ENCODE peak calls at places on chromosomes 7 and 10, in ten cellular contexts. X is choroid plexus epithelial cell; Q is foreskin fibroblast; J is CD4-positive, alpha-beta T cell; I is tibial artery; A is nephron progenitor cell; S is K562; H is astrocyte; W is thoracic aorta; R is neural progenitor cell. V is an unnamed sample.

GRCh38 chr7:125358551-125359167 is 429.0 kb upstream of the POT1 start:
- DNase-seq in X (peak), Q (no peak), J (no peak), I (no peak), A (no peak), S (no peak), H (no peak), W (no peak), R (no peak), V (no peak)

GRCh38 chr7:91397612-91398011 is 133.4 kb downstream of the FZD1 start:
- DNase-seq in X (no peak), Q (no peak), J (no peak), I (no peak), A (no peak), S (no peak), H (no peak), W (no peak), R (no peak), V (no peak)

GRCh38 chr7:133331861-133332260 is 79.0 kb downstream of the EXOC4 start:
- DNase-seq in X (peak), Q (no peak), J (no peak), I (no peak), A (no peak), S (no peak), H (peak), W (no peak), R (no peak), V (no peak)

GRCh38 chr7:30252885-30253795 is 31.3 kb upstream of the ZNRF2 start:
- DNase-seq in X (peak), Q (no peak), J (no peak), I (peak), A (no peak), S (no peak), H (peak), W (peak), R (no peak), V (no peak)

GRCh38 chr7:120949393-120949799 is 1.2 kb upstream of the ING3 start:
- DNase-seq in X (no peak), Q (no peak), J (no peak), I (no peak), A (no peak), S (no peak), H (no peak), W (no peak), R (no peak), V (no peak)

GRCh38 chr10:26438534-26439269 is 561 bp downstream of the APBB1IP start:
- DNase-seq in X (no peak), Q (no peak), J (peak), I (peak), A (peak), S (no peak), H (peak), W (no peak), R (peak), V (peak)

GRCh38 chr7:6268909-6269306 is 3.5 kb downstream of the CYTH3 start:
- DNase-seq in X (no peak), Q (no peak), J (no peak), I (no peak), A (no peak), S (no peak), H (no peak), W (no peak), R (no peak), V (no peak)

GRCh38 chr10:85658518-85658917 is 708.1 kb downstream of the GRID1 start:
- DNase-seq in X (no peak), Q (no peak), J (no peak), I (no peak), A (no peak), S (no peak), H (no peak), W (no peak), R (no peak), V (no peak)

GRCh38 chr10:127033116-127033515 is 127.9 kb downstream of the DOCK1 start:
- DNase-seq in X (no peak), Q (no peak), J (no peak), I (no peak), A (no peak), S (no peak), H (no peak), W (no peak), R (no peak), V (no peak)

GRCh38 chr7:84136336-84136735 is 58.3 kb downstream of the SEMA3A start:
- DNase-seq in X (peak), Q (no peak), J (no peak), I (no peak), A (no peak), S (no peak), H (no peak), W (no peak), R (no peak), V (no peak)

GRCh38 chr7:71705901-71706300 is 574.0 kb downstream of the GALNT17 start:
- DNase-seq in X (no peak), Q (no peak), J (no peak), I (no peak), A (no peak), S (no peak), H (no peak), W (no peak), R (no peak), V (no peak)

GRCh38 chr10:1882728-1883127 is 145.4 kb upstream of the ADARB2 start:
- DNase-seq in X (no peak), Q (no peak), J (no peak), I (no peak), A (no peak), S (no peak), H (no peak), W (no peak), R (no peak), V (no peak)

GRCh38 chr10:61683319-61683718 is 20.6 kb downstream of the CABCOCO1 start:
- DNase-seq in X (no peak), Q (no peak), J (no peak), I (no peak), A (no peak), S (no peak), H (no peak), W (no peak), R (no peak), V (no peak)

GRCh38 chr7:117111532-117111931 is 158.2 kb downstream of the ST7 start:
- DNase-seq in X (no peak), Q (no peak), J (no peak), I (no peak), A (no peak), S (no peak), H (no peak), W (no peak), R (no peak), V (no peak)

GRCh38 chr7:120272896-120273475 is at the start of gene KCND2:
- DNase-seq in X (no peak), Q (peak), J (no peak), I (no peak), A (peak), S (no peak), H (no peak), W (no peak), R (peak), V (peak)

GRCh38 chr7:45430397-45430796 is 143.8 kb upstream of the ADCY1 start:
- DNase-seq in X (no peak), Q (no peak), J (no peak), I (no peak), A (no peak), S (no peak), H (no peak), W (no peak), R (no peak), V (no peak)

GRCh38 chr10:61409132-61409531 is 44.0 kb downstream of the TMEM26 start:
- DNase-seq in X (no peak), Q (no peak), J (no peak), I (no peak), A (no peak), S (no peak), H (no peak), W (no peak), R (peak), V (no peak)

GRCh38 chr10:88553116-88553752 is 29.9 kb downstream of the RNLS start:
- DNase-seq in X (peak), Q (peak), J (peak), I (peak), A (peak), S (peak), H (peak), W (no peak), R (peak), V (peak)

GRCh38 chr10:14860782-14861181 is 17.9 kb upstream of the SUV39H2 start:
- DNase-seq in X (no peak), Q (no peak), J (no peak), I (no peak), A (no peak), S (no peak), H (no peak), W (no peak), R (no peak), V (no peak)

GRCh38 chr7:41809487-41810257 is 106.8 kb upstream of the INHBA start:
- DNase-seq in X (peak), Q (peak), J (no peak), I (no peak), A (no peak), S (no peak), H (peak), W (no peak), R (no peak), V (no peak)

GRCh38 chr7:17680943-17681351 is 259.3 kb downstream of the SNX13 start:
- DNase-seq in X (peak), Q (peak), J (no peak), I (no peak), A (no peak), S (no peak), H (no peak), W (no peak), R (peak), V (no peak)

GRCh38 chr7:26397326-26397725 is 105.7 kb downstream of the SNX10 start:
- DNase-seq in X (no peak), Q (no peak), J (no peak), I (peak), A (no peak), S (no peak), H (no peak), W (no peak), R (peak), V (no peak)

GRCh38 chr10:114698271-114699185 is 40.5 kb upstream of the ABLIM1 start:
- DNase-seq in X (no peak), Q (peak), J (no peak), I (no peak), A (no peak), S (no peak), H (peak), W (no peak), R (no peak), V (no peak)

GRCh38 chr10:73060738-73061635 is 35.7 kb downstream of the P4HA1 start:
- DNase-seq in X (peak), Q (peak), J (no peak), I (no peak), A (no peak), S (peak), H (no peak), W (no peak), R (peak), V (peak)

GRCh38 chr7:1920886-1921285 is 250.8 kb downstream of the ELFN1 start:
- DNase-seq in X (no peak), Q (no peak), J (no peak), I (no peak), A (no peak), S (no peak), H (no peak), W (no peak), R (no peak), V (no peak)

GRCh38 chr7:84196007-84196551 is 1.5 kb upstream of the SEMA3A start:
- DNase-seq in X (peak), Q (peak), J (no peak), I (no peak), A (no peak), S (no peak), H (peak), W (no peak), R (peak), V (no peak)

GRCh38 chr7:75875113-75876080 is 3.4 kb upstream of the RHBDD2 start:
- DNase-seq in X (no peak), Q (no peak), J (no peak), I (no peak), A (no peak), S (no peak), H (no peak), W (no peak), R (no peak), V (no peak)

GRCh38 chr10:29471483-29471859 is 163.3 kb downstream of the SVIL start:
- DNase-seq in X (peak), Q (peak), J (no peak), I (no peak), A (no peak), S (no peak), H (peak), W (no peak), R (no peak), V (no peak)

GRCh38 chr10:6053816-6054581 is 8.2 kb downstream of the IL2RA start:
- DNase-seq in X (no peak), Q (no peak), J (no peak), I (peak), A (peak), S (peak), H (no peak), W (no peak), R (no peak), V (no peak)

GRCh38 chr7:114295522-114295921 is 119.1 kb upstream of the FOXP2 start:
- DNase-seq in X (no peak), Q (no peak), J (no peak), I (no peak), A (no peak), S (no peak), H (no peak), W (no peak), R (no peak), V (no peak)

DNA sequence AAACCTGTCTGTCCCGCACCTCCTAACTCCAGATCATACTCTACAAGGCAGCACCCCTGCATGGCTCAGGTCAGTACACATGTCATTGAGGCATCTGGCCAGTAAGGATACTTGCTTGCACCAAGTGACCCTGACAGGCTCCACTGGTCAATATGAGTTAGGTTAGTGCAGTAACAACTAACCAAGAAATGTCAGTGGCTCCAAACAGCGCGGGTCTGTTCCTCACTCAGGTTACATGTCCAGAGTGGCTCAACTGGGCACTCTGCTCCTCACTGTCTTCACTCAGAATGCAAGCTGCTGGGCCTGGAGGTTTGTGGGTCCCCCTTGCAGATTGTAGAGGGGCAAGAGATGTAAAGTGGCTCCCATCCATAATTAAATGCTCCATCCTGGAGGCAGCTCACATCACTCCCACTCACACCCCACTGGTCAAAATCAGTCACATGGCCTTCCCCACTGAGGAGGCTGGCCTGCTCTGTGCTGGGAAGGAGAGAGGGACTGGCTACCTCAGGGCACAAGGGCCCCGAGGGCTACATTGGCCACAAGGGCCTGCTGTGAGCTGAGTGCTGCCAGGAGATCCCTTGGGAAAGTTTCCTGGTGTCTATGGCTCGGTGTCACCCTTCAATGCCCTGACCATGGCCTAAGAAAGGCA is 109.1 kb upstream of the GDF10 start:
- DNase-seq in X (no peak), Q (no peak), J (no peak), I (no peak), A (no peak), S (no peak), H (no peak), W (no peak), R (no peak), V (no peak)
- TF ChIP-seq CTCF in X (no peak), Q (no peak), J (no peak), I (no peak), A (no peak), S (no peak), H (no peak), W (no peak), R (no peak), V (no peak)

DNA sequence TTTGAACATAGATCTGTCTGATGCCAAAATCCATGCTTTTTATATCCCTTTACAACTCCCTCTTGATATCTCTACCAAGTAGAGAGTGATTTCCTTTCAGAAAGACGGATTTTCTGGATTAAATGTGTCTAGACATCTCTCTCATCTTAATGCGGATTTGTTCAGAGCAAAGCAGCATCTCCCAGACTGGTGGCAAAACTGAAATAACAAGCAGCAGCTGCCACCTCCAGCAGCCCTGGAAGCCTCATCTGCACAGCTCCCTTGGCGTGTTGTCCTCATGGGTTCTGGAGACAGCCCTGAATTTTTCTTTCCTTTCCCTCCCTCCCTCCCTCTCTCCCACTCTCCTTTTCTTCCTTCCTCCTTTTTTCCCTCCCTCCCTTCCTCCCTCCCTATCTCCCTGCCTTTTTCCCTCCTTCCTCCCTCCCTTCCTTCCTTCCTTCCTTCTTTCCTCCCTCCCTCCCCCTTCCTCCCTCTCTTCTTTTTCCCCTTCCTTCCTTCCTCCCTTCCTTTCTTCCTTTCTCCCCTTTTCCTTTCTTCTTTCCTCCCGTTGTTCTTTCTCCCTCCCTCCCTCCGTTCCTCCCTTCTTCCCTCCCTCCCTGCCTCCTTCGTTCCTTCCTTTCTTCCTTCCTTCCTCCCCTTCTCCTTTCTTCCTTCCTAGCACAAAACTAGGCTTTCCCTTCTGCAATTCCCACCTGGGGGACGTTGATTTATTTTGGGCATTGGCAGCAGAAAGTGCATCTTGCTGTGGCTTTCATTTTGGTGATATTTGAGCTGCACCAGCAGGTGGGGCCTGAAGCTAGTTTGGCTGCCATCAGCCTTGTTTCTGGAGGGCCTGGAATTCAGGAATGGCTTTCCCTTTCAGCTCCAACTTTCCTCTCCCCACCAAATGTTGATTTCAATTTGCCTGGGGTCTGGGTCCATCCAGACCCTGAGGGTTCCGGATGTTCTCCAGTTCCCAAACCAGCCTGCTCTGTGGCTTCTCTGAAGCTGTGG is 640.0 kb downstream of the TYW1 start:
- DNase-seq in X (no peak), Q (no peak), J (no peak), I (no peak), A (peak), S (no peak), H (no peak), W (no peak), R (peak), V (no peak)
- TF ChIP-seq CTCF in X (no peak), Q (no peak), J (no peak), I (no peak), A (peak), S (no peak), H (no peak), W (no peak), R (peak), V (no peak)

GRCh38 chr10:80204801-80205477 is 398 bp downstream of the ANXA11 start:
- DNase-seq in X (no peak), Q (peak), J (peak), I (no peak), A (peak), S (peak), H (peak), W (no peak), R (peak), V (peak)

GRCh38 chr10:80201592-80202256 is 3.6 kb downstream of the ANXA11 start:
- DNase-seq in X (no peak), Q (no peak), J (no peak), I (no peak), A (no peak), S (no peak), H (no peak), W (no peak), R (no peak), V (no peak)

GRCh38 chr10:80204193-80204714 is 1.1 kb downstream of the ANXA11 start:
- DNase-seq in X (peak), Q (peak), J (no peak), I (no peak), A (no peak), S (no peak), H (no peak), W (no peak), R (peak), V (no peak)

GRCh38 chr10:80203835-80204148 is 1.5 kb downstream of the ANXA11 start:
- DNase-seq in X (no peak), Q (no peak), J (no peak), I (no peak), A (no peak), S (no peak), H (no peak), W (no peak), R (no peak), V (no peak)

GRCh38 chr10:80202934-80203834 is 2.2 kb downstream of the ANXA11 start:
- DNase-seq in X (peak), Q (peak), J (peak), I (peak), A (peak), S (peak), H (peak), W (no peak), R (peak), V (peak)
- TF ChIP-seq CTCF in X (peak), Q (peak), J (peak), I (no peak), A (no peak), S (peak), H (no peak), W (no peak), R (peak), V (peak)

DNA sequence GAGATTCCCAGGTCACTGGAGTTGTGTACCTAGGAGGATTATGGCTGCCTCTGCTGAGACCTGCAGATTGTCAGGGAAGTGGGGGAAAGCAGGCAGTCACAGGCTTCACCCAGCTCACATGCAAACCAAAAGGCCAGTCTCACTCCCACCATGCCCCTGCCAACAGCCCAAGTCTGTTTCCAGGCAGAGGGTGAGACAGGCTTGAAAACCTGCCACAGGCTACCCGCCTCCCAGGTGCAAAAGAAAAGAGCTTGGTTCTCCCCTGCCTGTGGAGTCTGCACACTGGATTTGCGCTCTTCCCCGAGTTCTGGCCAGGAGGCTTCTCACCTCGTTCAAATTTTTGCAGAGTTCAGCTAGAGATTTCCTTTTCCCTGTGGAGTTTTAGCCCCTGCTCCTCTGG is 119.5 kb downstream of the RUNDC3B start:
- DNase-seq in X (no peak), Q (no peak), J (no peak), I (no peak), A (no peak), S (no peak), H (no peak), W (no peak), R (no peak), V (no peak)
- TF ChIP-seq CTCF in X (no peak), Q (no peak), J (no peak), I (no peak), A (no peak), S (no peak), H (no peak), W (no peak), R (no peak), V (no peak)

GRCh38 chr10:95243318-95243617 is 47.5 kb downstream of the PDLIM1 start:
- DNase-seq in X (no peak), Q (no peak), J (no peak), I (no peak), A (no peak), S (no peak), H (no peak), W (no peak), R (no peak), V (no peak)
- TF ChIP-seq CTCF in X (no peak), Q (no peak), J (no peak), I (no peak), A (no peak), S (no peak), H (no peak), W (no peak), R (no peak), V (no peak)

GRCh38 chr10:45557275-45557905 is 115.2 kb downstream of the ZFAND4 start:
- DNase-seq in X (peak), Q (no peak), J (no peak), I (no peak), A (no peak), S (no peak), H (no peak), W (no peak), R (no peak), V (no peak)
- TF ChIP-seq CTCF in X (no peak), Q (no peak), J (no peak), I (no peak), A (no peak), S (no peak), H (no peak), W (no peak), R (no peak), V (no peak)

DNA sequence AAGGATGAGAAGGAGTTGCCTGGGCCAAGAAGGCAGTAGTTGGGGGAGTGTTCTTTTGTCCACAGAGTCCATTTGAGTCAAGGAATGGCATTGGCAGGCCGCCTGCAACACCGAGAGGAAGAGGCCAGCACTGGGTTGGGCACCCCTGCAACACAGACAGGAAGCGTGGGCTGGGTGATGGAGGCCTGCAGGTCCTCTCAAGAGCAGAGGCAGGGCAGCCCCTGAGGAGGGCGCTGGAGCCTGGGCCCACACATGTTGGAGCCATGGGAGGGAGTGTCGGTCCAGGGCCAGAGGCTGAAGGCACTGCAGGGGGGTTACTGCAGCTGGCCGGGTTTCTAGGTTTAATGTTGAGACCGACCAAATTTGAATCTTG is 137.3 kb downstream of the PTPN20 start:
- DNase-seq in X (peak), Q (no peak), J (no peak), I (peak), A (no peak), S (no peak), H (no peak), W (no peak), R (peak), V (no peak)
- TF ChIP-seq CTCF in X (peak), Q (no peak), J (no peak), I (no peak), A (no peak), S (peak), H (no peak), W (no peak), R (peak), V (no peak)